ENCODE peak calls at places on chromosomes 5 and 9, in four cellular contexts. T is dorsolateral prefrontal cortex, S is fibroblast of pulmonary artery, H is WERI-Rb-1. M is an unnamed sample.

GRCh38 chr5:51225671-51226419 is 157.4 kb upstream of the ISL1 start:
- DNase-seq in T (no peak), S (no peak), H (no peak), M (no peak)

GRCh38 chr5:55110156-55110680 is 7.8 kb downstream of the GZMA start:
- DNase-seq in T (no peak), S (no peak), H (no peak), M (no peak)

GRCh38 chr9:15191358-15191757 is 115.7 kb downstream of the TTC39B start:
- DNase-seq in T (no peak), S (no peak), H (no peak), M (no peak)

GRCh38 chr9:81517954-81518353 is 171.4 kb downstream of the TLE1 start:
- DNase-seq in T (no peak), S (no peak), H (no peak), M (no peak)

GRCh38 chr5:61205013-61205412 is 42.7 kb upstream of the SMIM15 start:
- DNase-seq in T (no peak), S (no peak), H (no peak), M (no peak)

GRCh38 chr9:95726756-95727155 is 148.7 kb upstream of the ERCC6L2 start:
- DNase-seq in T (no peak), S (peak), H (no peak), M (no peak)

GRCh38 chr9:94948567-94949235 is 222.2 kb downstream of the AOPEP start:
- DNase-seq in T (peak), S (no peak), H (no peak), M (no peak)

GRCh38 chr5:73826761-73827450 is 200.9 kb downstream of the ARHGEF28 start:
- DNase-seq in T (no peak), S (peak), H (no peak), M (no peak)

GRCh38 chr5:135879591-135879990 is 16.1 kb downstream of the IL9 start:
- DNase-seq in T (no peak), S (no peak), H (no peak), M (no peak)

GRCh38 chr5:108858959-108859358 is 111.3 kb downstream of the FER start:
- DNase-seq in T (no peak), S (peak), H (no peak), M (peak)

GRCh38 chr9:21744874-21745273 is 57.6 kb upstream of the MTAP start:
- DNase-seq in T (no peak), S (peak), H (no peak), M (no peak)

GRCh38 chr9:97479496-97480159 is 21.8 kb upstream of the TMOD1 start:
- DNase-seq in T (no peak), S (no peak), H (no peak), M (no peak)

GRCh38 chr9:12935714-12936113 is 160.9 kb downstream of the LURAP1L start:
- DNase-seq in T (no peak), S (peak), H (no peak), M (no peak)

GRCh38 chr9:92094655-92095054 is 20.6 kb downstream of the SPTLC1 start:
- DNase-seq in T (no peak), S (no peak), H (no peak), M (no peak)